ENCODE peak calls at places on chromosomes 5 and 9, in six cellular contexts. J, I, V, U, O and B are unnamed samples.

GRCh38 chr5:134249469-134250379 is 23.9 kb upstream of the PPP2CA start:
- DNase-seq in J (no peak), I (peak; percentile 61), V (no peak), U (no peak), O (peak; percentile 8), B (no peak)

GRCh38 chr9:89433826-89434225 is 64.1 kb downstream of the SEMA4D start:
- DNase-seq in J (no peak), I (no peak), V (no peak), U (no peak), O (no peak), B (no peak)

GRCh38 chr9:117687532-117687931 is 16.7 kb upstream of the TLR4 start:
- DNase-seq in J (no peak), I (no peak), V (no peak), U (no peak), O (no peak), B (no peak)

GRCh38 chr9:68536876-68537490 is 3.7 kb downstream of the TMEM252 start:
- DNase-seq in J (no peak), I (no peak), V (no peak), U (no peak), O (no peak), B (no peak)

GRCh38 chr5:114412509-114413171 is 50.8 kb downstream of the KCNN2 start:
- DNase-seq in J (no peak), I (no peak), V (no peak), U (no peak), O (peak; percentile 93), B (peak; percentile 38)

GRCh38 chr5:38445374-38446028 is 110.9 kb downstream of the LIFR start:
- DNase-seq in J (no peak), I (peak; percentile 24), V (peak; percentile 81), U (no peak), O (peak; percentile 33), B (no peak)

GRCh38 chr5:119583684-119584083 is 45.7 kb upstream of the FAM170A start:
- DNase-seq in J (no peak), I (no peak), V (no peak), U (no peak), O (peak; percentile 27), B (no peak)

GRCh38 chr5:169970911-169971436 is 9.3 kb downstream of the INSYN2B start:
- DNase-seq in J (peak; percentile 79), I (no peak), V (no peak), U (no peak), O (peak; percentile 47), B (no peak)

GRCh38 chr5:73625905-73626811 is at the start of gene ARHGEF28:
- DNase-seq in J (peak; percentile 73), I (peak; percentile 83), V (no peak), U (peak; percentile 68), O (peak; percentile 66), B (no peak)

GRCh38 chr5:151296974-151297373 is 6.6 kb downstream of the SLC36A3 start:
- DNase-seq in J (no peak), I (no peak), V (no peak), U (no peak), O (no peak), B (no peak)

GRCh38 chr5:54013556-54014157 is 296.7 kb downstream of the ARL15 start:
- DNase-seq in J (no peak), I (peak; percentile 18), V (no peak), U (peak; percentile 63), O (peak; percentile 64), B (no peak)

GRCh38 chr9:108972186-108972585 is 38.0 kb downstream of the ABITRAM start:
- DNase-seq in J (no peak), I (no peak), V (no peak), U (no peak), O (no peak), B (no peak)

GRCh38 chr5:77491783-77492652 is at the start of gene WDR41:
- DNase-seq in J (peak; percentile 78), I (peak; percentile 92), V (peak; percentile 98), U (peak; percentile 95), O (peak; percentile 96), B (peak; percentile 57)

GRCh38 chr5:77494935-77495334 is 2.8 kb upstream of the WDR41 start:
- DNase-seq in J (no peak), I (no peak), V (no peak), U (no peak), O (no peak), B (no peak)

GRCh38 chr5:77492653-77493000 is 511 bp upstream of the WDR41 start:
- DNase-seq in J (no peak), I (no peak), V (no peak), U (no peak), O (no peak), B (no peak)
- TF ChIP-seq CTCF in J (no peak), I (no peak), V (no peak), U (no peak), O (no peak), B (no peak)

GRCh38 chr5:146206257-146206656 is 2.9 kb downstream of the RBM27 start:
- DNase-seq in J (no peak), I (no peak), V (no peak), U (no peak), O (no peak), B (no peak)

GRCh38 chr5:146208916-146209522 is 5.6 kb downstream of the RBM27 start:
- DNase-seq in J (peak; percentile 49), I (no peak), V (no peak), U (no peak), O (peak; percentile 43), B (no peak)

GRCh38 chr5:146203872-146204192 is 427 bp downstream of the RBM27 start:
- DNase-seq in J (peak; percentile 27), I (no peak), V (no peak), U (no peak), O (no peak), B (no peak)

GRCh38 chr5:146203011-146203871 is at the start of gene RBM27:
- DNase-seq in J (peak; percentile 100), I (peak; percentile 98), V (peak; percentile 99), U (peak; percentile 98), O (peak; percentile 99), B (peak; percentile 97)

DNA sequence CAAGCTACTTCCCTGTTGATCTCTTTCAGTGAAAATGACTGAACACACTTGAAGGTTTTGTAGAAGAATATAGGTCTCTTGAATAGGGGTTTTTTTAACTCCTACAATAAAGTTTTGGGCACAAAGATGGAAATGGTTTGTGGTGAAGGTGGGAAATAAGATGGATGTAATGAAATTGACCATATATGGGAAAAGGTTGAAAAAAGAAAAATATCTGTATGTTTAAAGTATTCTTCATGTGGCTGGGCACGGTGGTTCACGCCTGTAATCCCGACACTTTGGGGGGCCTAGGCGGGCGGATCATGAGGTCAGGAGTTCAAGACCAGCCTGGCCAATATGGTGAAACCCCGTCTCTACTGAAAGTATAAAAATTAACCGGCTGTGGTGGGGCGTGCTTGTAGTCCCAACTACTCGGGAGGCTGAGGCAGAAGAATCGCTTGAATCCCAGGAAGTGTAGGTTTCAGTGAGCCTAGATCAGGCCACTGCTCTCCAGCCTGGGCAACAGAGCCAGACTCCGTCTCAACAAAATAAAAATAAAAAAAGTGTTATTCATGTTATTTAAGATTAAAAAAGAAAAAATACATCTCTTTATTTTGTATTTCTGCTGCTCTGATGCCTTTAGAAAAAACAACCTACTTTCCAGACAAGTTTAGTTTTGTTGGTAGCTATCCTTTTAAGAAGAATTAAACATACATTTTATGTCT is 2.2 kb downstream of the RBM27 start:
- DNase-seq in J (no peak), I (no peak), V (no peak), U (no peak), O (no peak), B (no peak)
- H3K4me3 ChIP-seq in J (peak overlapping the region; percentile 74), I (no peak overlapping the region), V (no peak overlapping the region), U (no peak overlapping the region), O (no peak overlapping the region), B (peak overlapping the region; percentile 67)

GRCh38 chr5:96663608-96664007 is 1.4 kb downstream of the CAST start:
- DNase-seq in J (no peak), I (no peak), V (no peak), U (no peak), O (no peak), B (peak; percentile 94)

GRCh38 chr5:96661101-96661840 is 905 bp upstream of the CAST start:
- DNase-seq in J (peak; percentile 35), I (peak; percentile 28), V (no peak), U (no peak), O (peak; percentile 72), B (no peak)

GRCh38 chr5:96664669-96665068 is 2.5 kb downstream of the CAST start:
- DNase-seq in J (no peak), I (no peak), V (no peak), U (no peak), O (no peak), B (no peak)

GRCh38 chr5:96661841-96662724 is at the start of gene CAST:
- DNase-seq in J (peak; percentile 97), I (peak; percentile 96), V (peak; percentile 99), U (peak; percentile 98), O (peak; percentile 97), B (peak; percentile 86)

GRCh38 chr5:96662725-96663513 is 743 bp downstream of the CAST start:
- DNase-seq in J (peak; percentile 96), I (peak; percentile 93), V (peak; percentile 99), U (peak; percentile 95), O (peak; percentile 88), B (peak; percentile 77)
- TF ChIP-seq CTCF in J (no peak), I (no peak), V (no peak), U (no peak), O (no peak), B (no peak)

GRCh38 chr5:140801494-140801841 is 611 bp downstream of the PCDHA3 start:
- DNase-seq in J (peak; percentile 29), I (peak; percentile 22), V (no peak), U (no peak), O (no peak), B (no peak)
- H3K4me3 ChIP-seq in J (peak overlapping the region; percentile 49), I (no peak overlapping the region), V (no peak overlapping the region), U (peak overlapping the region; percentile 26), O (peak overlapping the region; percentile 40), B (no peak overlapping the region)

DNA sequence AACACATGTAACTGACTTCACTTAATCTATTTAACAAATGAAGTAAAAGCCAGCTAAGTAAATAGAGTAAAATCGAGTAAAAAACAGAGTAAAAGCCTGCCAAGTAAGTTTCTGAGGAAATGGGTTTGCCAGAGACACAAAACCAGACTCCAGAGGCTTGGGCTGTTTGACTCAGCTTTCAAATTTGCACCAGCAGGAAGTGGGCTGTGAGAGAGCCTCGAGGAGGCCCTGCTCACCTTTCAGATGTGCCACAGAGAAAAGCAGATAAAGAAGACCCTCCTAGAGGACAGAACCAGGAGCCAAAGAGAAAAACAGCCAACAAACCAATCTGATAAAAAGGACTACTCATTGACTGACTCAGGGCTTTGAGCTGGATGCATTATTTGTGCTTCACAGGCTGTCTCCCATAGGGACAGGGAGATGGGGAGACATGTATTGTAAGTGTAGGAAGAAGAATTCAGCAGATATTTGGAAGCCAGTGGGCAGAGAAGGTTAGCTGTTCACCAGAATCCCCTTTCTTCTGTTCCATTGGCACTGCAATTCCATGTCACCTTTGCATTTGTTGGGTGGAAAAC is 14.4 kb upstream of the AMACR start:
- DNase-seq in J (no peak), I (no peak), V (no peak), U (no peak), O (no peak), B (no peak)
- TF ChIP-seq CTCF in J (no peak), I (no peak), V (no peak), U (no peak), O (no peak), B (no peak)